ENCODE peak calls at places on chromosomes 5 and 9, in ten cellular contexts. J, U, W, Q, K, F, D, Y, X and A are unnamed samples.

GRCh38 chr5:51345106-51345505 is 38.1 kb upstream of the ISL1 start:
- DNase-seq in X (no peak), K (no peak), Y (no peak), W (no peak), F (no peak), Q (no peak), D (no peak), J (no peak), U (no peak), A (no peak)

GRCh38 chr5:80963521-80963895 is 3.3 kb downstream of the RASGRF2 start:
- DNase-seq in X (no peak), Q (no peak), F (no peak), W (no peak), U (no peak), J (no peak), K (no peak), Y (no peak), D (no peak), A (no peak)

GRCh38 chr9:36154213-36154952 is 14.8 kb upstream of the CCIN start:
- DNase-seq in K (no peak), X (no peak), Q (no peak), W (no peak), D (peak; percentile 83), F (peak; percentile 68), U (no peak), Y (no peak), J (no peak), A (no peak)

GRCh38 chr5:168295574-168296201 is 4.2 kb downstream of the WWC1 start:
- DNase-seq in F (peak; percentile 85), Y (no peak), K (no peak), D (no peak), X (peak; percentile 67), U (no peak), W (no peak), Q (no peak), J (peak; percentile 46), A (no peak)

GRCh38 chr9:12554636-12555035 is 138.5 kb upstream of the TYRP1 start:
- DNase-seq in F (peak; percentile 53), W (no peak), J (no peak), U (no peak), D (peak; percentile 57), Y (no peak), Q (no peak), K (no peak), X (no peak), A (no peak)

GRCh38 chr9:123659358-123659757 is 270.6 kb downstream of the DENND1A start:
- DNase-seq in K (no peak), Y (no peak), F (no peak), D (no peak), W (no peak), U (no peak), J (no peak), X (no peak), Q (no peak), A (no peak)

GRCh38 chr9:124553738-124554137 is 46.5 kb upstream of the NR5A1 start:
- DNase-seq in Q (no peak), X (no peak), F (peak; percentile 80), J (peak; percentile 75), K (no peak), U (no peak), Y (no peak), W (no peak), D (no peak), A (no peak)

GRCh38 chr5:91651704-91652103 is 268.6 kb upstream of the ARRDC3 start:
- DNase-seq in K (no peak), X (no peak), F (no peak), Q (no peak), D (no peak), J (no peak), U (no peak), Y (no peak), W (no peak), A (no peak)

GRCh38 chr9:71249729-71250317 is 128.4 kb upstream of the TRPM3 start:
- DNase-seq in U (peak; percentile 7), X (peak; percentile 31), D (peak; percentile 54), Y (no peak), J (peak; percentile 30), Q (no peak), K (no peak), F (peak; percentile 87), W (no peak), A (peak; percentile 42)

GRCh38 chr9:115234094-115234493 is 116.1 kb upstream of the TNC start:
- DNase-seq in X (peak; percentile 78), Q (no peak), F (peak; percentile 81), Y (no peak), U (no peak), K (no peak), W (no peak), J (peak; percentile 52), D (peak; percentile 5), A (peak; percentile 94)

GRCh38 chr5:27388755-27389154 is 350.4 kb upstream of the CDH9 start:
- DNase-seq in D (no peak), U (no peak), K (no peak), J (no peak), Y (no peak), X (no peak), W (no peak), Q (no peak), F (no peak), A (no peak)

GRCh38 chr5:37814699-37815098 is 25.1 kb downstream of the GDNF start:
- DNase-seq in Y (no peak), Q (no peak), F (peak; percentile 56), K (no peak), U (no peak), X (no peak), W (no peak), J (no peak), D (no peak), A (peak; percentile 58)

GRCh38 chr5:141696431-141696830 is 14.4 kb upstream of the ARAP3 start:
- DNase-seq in Y (no peak), J (no peak), W (no peak), X (no peak), F (no peak), K (no peak), U (no peak), D (no peak), Q (no peak), A (no peak)

GRCh38 chr5:3517331-3517730 is 78.3 kb upstream of the IRX1 start:
- DNase-seq in W (no peak), Y (no peak), F (no peak), X (no peak), K (no peak), U (no peak), D (no peak), Q (no peak), J (no peak), A (no peak)

GRCh38 chr9:24416136-24416535 is 129.6 kb downstream of the IZUMO3 start:
- DNase-seq in U (no peak), F (no peak), K (no peak), Q (no peak), Y (no peak), W (no peak), X (no peak), D (no peak), J (no peak), A (no peak)

GRCh38 chr5:143195496-143195895 is 208.0 kb downstream of the NR3C1 start:
- DNase-seq in Y (no peak), F (peak; percentile 33), J (no peak), X (no peak), K (no peak), Q (no peak), W (no peak), U (no peak), D (peak; percentile 76), A (no peak)

GRCh38 chr9:93599571-93600403 is 23.4 kb downstream of the PHF2 start:
- DNase-seq in J (no peak), K (no peak), F (no peak), U (no peak), D (no peak), Q (no peak), W (peak; percentile 40), Y (no peak), X (no peak), A (no peak)

GRCh38 chr5:53180971-53181370 is 71.4 kb upstream of the MOCS2 start:
- DNase-seq in Q (no peak), W (no peak), D (no peak), K (no peak), Y (no peak), J (no peak), U (no peak), X (no peak), F (no peak), A (no peak)
- H3K4me3 ChIP-seq in Q (no peak overlapping the region), W (no peak overlapping the region), D (no peak overlapping the region), K (no peak overlapping the region), Y (no peak overlapping the region), J (no peak overlapping the region), U (no peak overlapping the region), X (no peak overlapping the region), F (no peak overlapping the region), A (no peak overlapping the region)

DNA sequence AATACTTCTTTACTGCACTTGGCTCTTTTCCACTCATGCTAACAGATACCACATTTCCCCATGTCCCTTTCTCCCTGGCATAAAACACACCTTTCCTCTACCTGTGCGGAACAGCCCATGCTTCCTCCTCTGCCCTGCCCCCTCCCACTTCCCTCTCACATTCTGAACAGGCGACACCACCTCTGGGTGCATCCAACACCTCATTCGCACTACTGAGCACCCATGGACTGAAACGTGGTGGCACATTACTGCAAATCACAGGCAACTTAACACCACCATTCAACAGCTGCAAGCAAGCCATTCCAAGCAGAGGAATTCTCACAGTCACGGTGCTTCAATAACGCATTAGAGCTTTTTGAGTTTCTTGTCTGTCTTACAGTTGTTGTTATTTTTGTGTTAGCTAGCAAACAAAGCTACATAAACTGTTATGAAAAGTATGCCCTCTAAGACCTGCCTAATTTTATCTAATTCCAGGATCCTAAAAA is 298.2 kb upstream of the TAS2R1 start:
- DNase-seq in D (no peak), J (no peak), F (no peak), U (no peak), K (no peak), Q (no peak), Y (no peak), X (no peak), W (no peak), A (no peak)
- H3K4me3 ChIP-seq in D (no peak overlapping the region), J (no peak overlapping the region), F (no peak overlapping the region), U (no peak overlapping the region), K (no peak overlapping the region), Q (no peak overlapping the region), Y (no peak overlapping the region), X (no peak overlapping the region), W (no peak overlapping the region), A (no peak overlapping the region)

GRCh38 chr9:119369670-119370366 is 583 bp upstream of the BRINP1 start:
- DNase-seq in W (no peak), J (no peak), U (no peak), F (no peak), K (no peak), Y (no peak), X (no peak), Q (no peak), D (no peak), A (no peak)
- H3K4me3 ChIP-seq in W (peak overlapping the region; percentile 55), J (no peak overlapping the region), U (no peak overlapping the region), F (peak overlapping the region; percentile 47), K (no peak overlapping the region), Y (no peak overlapping the region), X (peak overlapping the region; percentile 42), Q (peak overlapping the region; percentile 65), D (no peak overlapping the region), A (no peak overlapping the region)

DNA sequence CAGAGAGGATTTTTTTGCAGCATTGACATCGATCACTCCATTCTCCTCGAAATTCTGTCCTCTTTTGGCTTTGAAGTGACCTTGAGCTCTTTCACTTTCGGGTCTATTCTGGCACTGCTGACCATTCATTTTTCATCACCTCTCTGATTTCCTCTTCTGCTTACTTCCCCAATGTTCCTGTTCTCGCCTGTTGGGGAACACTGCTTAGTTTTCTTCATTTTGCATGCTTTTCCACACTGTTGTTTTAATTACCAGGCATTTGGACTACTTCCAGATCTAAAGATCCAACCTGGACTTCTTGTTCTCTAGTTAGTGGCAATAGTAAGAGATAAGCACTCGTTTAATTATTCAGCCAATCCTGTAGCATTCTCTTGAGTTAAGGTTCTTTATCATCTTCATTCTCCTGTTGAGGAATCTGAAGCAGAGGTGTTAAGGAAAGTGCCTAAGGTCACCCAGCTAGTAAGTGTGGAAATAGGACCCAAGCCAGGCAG is 53.4 kb downstream of the MAN2A1 start:
- DNase-seq in K (no peak), X (no peak), Y (no peak), W (no peak), J (no peak), D (no peak), Q (no peak), F (peak; percentile 44), U (no peak), A (no peak)
- H3K4me3 ChIP-seq in K (no peak overlapping the region), X (no peak overlapping the region), Y (no peak overlapping the region), W (no peak overlapping the region), J (no peak overlapping the region), D (no peak overlapping the region), Q (no peak overlapping the region), F (no peak overlapping the region), U (no peak overlapping the region), A (no peak overlapping the region)